ENCODE peak calls at places on chromosomes 7 and 10, in four cellular contexts. One of them, this sample, is unnamed.
A peak's percentile ranks its signal among the peaks of the same experiment; 100 is the strongest.

GRCh38 chr7:95840953-95841950 is 68.9 kb downstream of the DYNC1I1 start:
- DNase-seq in fibroblast of mammary gland: peak; percentile 11
- DNase-seq in DMS153: peak; percentile 59
- DNase-seq in effector memory CD4-positive, alpha-beta T cell: no peak
- DNase-seq in this sample: no peak

GRCh38 chr7:45702751-45703150 is 128.6 kb downstream of the ADCY1 start:
- DNase-seq in DMS153: no peak
- DNase-seq in effector memory CD4-positive, alpha-beta T cell: no peak
- DNase-seq in fibroblast of mammary gland: no peak
- DNase-seq in this sample: no peak

GRCh38 chr10:99676435-99676834 is 17.1 kb downstream of the ENTPD7 start:
- DNase-seq in fibroblast of mammary gland: peak; percentile 74
- DNase-seq in DMS153: no peak
- DNase-seq in effector memory CD4-positive, alpha-beta T cell: no peak
- DNase-seq in this sample: no peak

GRCh38 chr10:7484456-7485266 is 73.8 kb upstream of the SFMBT2 start:
- DNase-seq in DMS153: no peak
- DNase-seq in effector memory CD4-positive, alpha-beta T cell: peak; percentile 31
- DNase-seq in fibroblast of mammary gland: no peak
- DNase-seq in this sample: no peak

GRCh38 chr10:113297226-113297625 is 255.6 kb upstream of the HABP2 start:
- DNase-seq in effector memory CD4-positive, alpha-beta T cell: no peak
- DNase-seq in DMS153: no peak
- DNase-seq in fibroblast of mammary gland: no peak
- DNase-seq in this sample: no peak

GRCh38 chr7:83469491-83469890 is 179.4 kb downstream of the SEMA3E start:
- DNase-seq in fibroblast of mammary gland: peak; percentile 13
- DNase-seq in effector memory CD4-positive, alpha-beta T cell: no peak
- DNase-seq in DMS153: no peak
- DNase-seq in this sample: no peak

GRCh38 chr7:36644625-36645422 is 79.5 kb downstream of the AOAH start:
- DNase-seq in fibroblast of mammary gland: no peak
- DNase-seq in effector memory CD4-positive, alpha-beta T cell: no peak
- DNase-seq in DMS153: no peak
- DNase-seq in this sample: no peak

GRCh38 chr10:78520737-78521430 is 487.2 kb downstream of the RPS24 start:
- DNase-seq in fibroblast of mammary gland: peak; percentile 41
- DNase-seq in DMS153: peak; percentile 75
- DNase-seq in effector memory CD4-positive, alpha-beta T cell: no peak
- DNase-seq in this sample: no peak

GRCh38 chr7:78993341-78993740 is 460.1 kb downstream of the MAGI2 start:
- DNase-seq in DMS153: no peak
- DNase-seq in effector memory CD4-positive, alpha-beta T cell: no peak
- DNase-seq in fibroblast of mammary gland: no peak
- DNase-seq in this sample: no peak

GRCh38 chr7:100588438-100588837 is 2.3 kb downstream of the FBXO24 start:
- DNase-seq in effector memory CD4-positive, alpha-beta T cell: no peak
- DNase-seq in DMS153: no peak
- DNase-seq in fibroblast of mammary gland: peak; percentile 47
- DNase-seq in this sample: no peak

GRCh38 chr10:89373916-89374711 is 3.7 kb upstream of the IFIT1B start:
- DNase-seq in fibroblast of mammary gland: peak; percentile 95
- DNase-seq in DMS153: peak; percentile 85
- DNase-seq in effector memory CD4-positive, alpha-beta T cell: no peak
- DNase-seq in this sample: peak; percentile 97

GRCh38 chr7:120792091-120792860 is 65.7 kb downstream of the TSPAN12 start:
- DNase-seq in fibroblast of mammary gland: peak; percentile 70
- DNase-seq in DMS153: peak; percentile 18
- DNase-seq in effector memory CD4-positive, alpha-beta T cell: peak; percentile 6
- DNase-seq in this sample: peak; percentile 30

GRCh38 chr10:119455609-119456434 is 86.7 kb downstream of the RGS10 start:
- DNase-seq in DMS153: no peak
- DNase-seq in effector memory CD4-positive, alpha-beta T cell: no peak
- DNase-seq in fibroblast of mammary gland: no peak
- DNase-seq in this sample: no peak

GRCh38 chr7:127892488-127893314 is 138.5 kb downstream of the LRRC4 start:
- DNase-seq in fibroblast of mammary gland: peak; percentile 32
- DNase-seq in effector memory CD4-positive, alpha-beta T cell: no peak
- DNase-seq in DMS153: no peak
- DNase-seq in this sample: no peak

GRCh38 chr7:116708248-116708647 is 36.3 kb downstream of the MET start:
- DNase-seq in fibroblast of mammary gland: no peak
- DNase-seq in effector memory CD4-positive, alpha-beta T cell: no peak
- DNase-seq in DMS153: no peak
- DNase-seq in this sample: no peak

GRCh38 chr7:82109288-82109687 is 334.3 kb downstream of the CACNA2D1 start:
- DNase-seq in DMS153: no peak
- DNase-seq in fibroblast of mammary gland: peak; percentile 67
- DNase-seq in effector memory CD4-positive, alpha-beta T cell: no peak
- DNase-seq in this sample: no peak